ENCODE peak calls at places on chromosomes 13 and 19, in five cellular contexts. C is AG09309, I is ascending aorta, P is osteocyte, R is choroid plexus epithelial cell. Z is an unnamed sample.

GRCh38 chr13:30121666-30122065 is 185.7 kb downstream of the KATNAL1 start:
- DNase-seq in C (no peak), I (no peak), P (no peak), R (no peak), Z (no peak)

GRCh38 chr13:99992376-99992775 is 10.8 kb downstream of the ZIC2 start:
- DNase-seq in C (no peak), I (peak; percentile 7), P (no peak), R (peak; percentile 90), Z (no peak)

GRCh38 chr13:25796474-25796873 is 255.3 kb downstream of the SHISA2 start:
- DNase-seq in C (no peak), I (no peak), P (no peak), R (peak; percentile 48), Z (no peak)

GRCh38 chr13:44374348-44374712 is 706 bp downstream of the SERP2 start:
- DNase-seq in C (no peak), I (no peak), P (no peak), R (no peak), Z (no peak)

GRCh38 chr13:50951366-50951765 is 41.8 kb downstream of the RNASEH2B start:
- DNase-seq in C (no peak), I (no peak), P (no peak), R (no peak), Z (no peak)

GRCh38 chr13:83829800-83830199 is 52.5 kb downstream of the SLITRK1 start:
- DNase-seq in C (no peak), I (no peak), P (no peak), R (peak; percentile 12), Z (no peak)

GRCh38 chr13:97185291-97185690 is 36.8 kb upstream of the MBNL2 start:
- DNase-seq in C (no peak), I (no peak), P (no peak), R (no peak), Z (no peak)

GRCh38 chr13:45658586-45659235 is 43.2 kb upstream of the ERICH6B start:
- DNase-seq in C (peak; percentile 66), I (no peak), P (no peak), R (peak; percentile 25), Z (no peak)

GRCh38 chr13:62209539-62209938 is 793.9 kb upstream of the PCDH20 start:
- DNase-seq in C (no peak), I (no peak), P (no peak), R (no peak), Z (no peak)

GRCh38 chr19:2097330-2098327 is 914 bp downstream of the IZUMO4 start:
- DNase-seq in C (no peak), I (no peak), P (no peak), R (no peak), Z (no peak)

GRCh38 chr13:27549406-27549981 is 70.8 kb downstream of the LNX2 start:
- DNase-seq in C (no peak), I (no peak), P (no peak), R (no peak), Z (no peak)

GRCh38 chr13:62194371-62194770 is 778.7 kb upstream of the PCDH20 start:
- DNase-seq in C (no peak), I (no peak), P (no peak), R (no peak), Z (no peak)

GRCh38 chr19:34328982-34329381 is 36.0 kb upstream of the GPI start:
- DNase-seq in C (no peak), I (no peak), P (no peak), R (no peak), Z (no peak)

GRCh38 chr19:9860407-9860806 is 25.3 kb downstream of the PIN1 start:
- DNase-seq in C (no peak), I (no peak), P (no peak), R (no peak), Z (no peak)

GRCh38 chr13:110113284-110113764 is 193.6 kb downstream of the COL4A1 start:
- DNase-seq in C (no peak), I (no peak), P (no peak), R (peak; percentile 92), Z (no peak)

GRCh38 chr19:45800009-45800553 is 7.4 kb upstream of the DMWD start:
- DNase-seq in C (no peak), I (no peak), P (no peak), R (peak; percentile 49), Z (no peak)

GRCh38 chr13:77431449-77431848 is 104.1 kb upstream of the SCEL start:
- DNase-seq in C (no peak), I (no peak), P (no peak), R (no peak), Z (no peak)

GRCh38 chr19:15123900-15124299 is 16.7 kb downstream of the SYDE1 start:
- DNase-seq in C (no peak), I (no peak), P (no peak), R (no peak), Z (no peak)

GRCh38 chr13:83499286-83499685 is 383.0 kb downstream of the SLITRK1 start:
- DNase-seq in C (no peak), I (no peak), P (no peak), R (no peak), Z (no peak)

GRCh38 chr13:45219938-45220375 is 19.1 kb upstream of the KCTD4 start:
- DNase-seq in C (peak; percentile 48), I (no peak), P (no peak), R (peak; percentile 58), Z (no peak)

GRCh38 chr19:3108775-3109174 is 14.6 kb downstream of the GNA11 start:
- DNase-seq in C (no peak), I (no peak), P (no peak), R (peak; percentile 72), Z (peak; percentile 66)

GRCh38 chr19:13155472-13156284 is 5.5 kb downstream of the IER2 start:
- DNase-seq in C (no peak), I (peak; percentile 91), P (peak; percentile 92), R (peak; percentile 80), Z (peak; percentile 69)

GRCh38 chr13:80249906-80250513 is 90.9 kb downstream of the SPRY2 start:
- DNase-seq in C (no peak), I (no peak), P (no peak), R (no peak), Z (no peak)

GRCh38 chr13:78679329-78679728 is 20.4 kb upstream of the OBI1 start:
- DNase-seq in C (no peak), I (no peak), P (no peak), R (peak; percentile 9), Z (no peak)

GRCh38 chr13:95367309-95367843 is 66.1 kb upstream of the ABCC4 start:
- DNase-seq in C (no peak), I (no peak), P (no peak), R (no peak), Z (no peak)

GRCh38 chr19:18205180-18205915 is 1.5 kb upstream of the RAB3A start:
- DNase-seq in C (peak; percentile 39), I (peak; percentile 92), P (no peak), R (peak; percentile 75), Z (no peak)

GRCh38 chr19:4722671-4723464 is 774 bp downstream of the DPP9 start:
- DNase-seq in C (peak; percentile 56), I (peak; percentile 84), P (no peak), R (peak; percentile 73), Z (no peak)

GRCh38 chr13:40983269-40983668 is 35.8 kb downstream of the ELF1 start:
- DNase-seq in C (no peak), I (no peak), P (no peak), R (peak; percentile 15), Z (no peak)

GRCh38 chr19:11657307-11657706 is 60.0 kb downstream of the ZNF627 start:
- DNase-seq in C (no peak), I (no peak), P (no peak), R (no peak), Z (no peak)

GRCh38 chr13:66895780-66896179 is 334.4 kb downstream of the PCDH9 start:
- DNase-seq in C (no peak), I (no peak), P (no peak), R (no peak), Z (no peak)

GRCh38 chr13:106612688-106613087 is 44.8 kb upstream of the ARGLU1 start:
- DNase-seq in C (no peak), I (no peak), P (no peak), R (peak; percentile 80), Z (no peak)

DNA sequence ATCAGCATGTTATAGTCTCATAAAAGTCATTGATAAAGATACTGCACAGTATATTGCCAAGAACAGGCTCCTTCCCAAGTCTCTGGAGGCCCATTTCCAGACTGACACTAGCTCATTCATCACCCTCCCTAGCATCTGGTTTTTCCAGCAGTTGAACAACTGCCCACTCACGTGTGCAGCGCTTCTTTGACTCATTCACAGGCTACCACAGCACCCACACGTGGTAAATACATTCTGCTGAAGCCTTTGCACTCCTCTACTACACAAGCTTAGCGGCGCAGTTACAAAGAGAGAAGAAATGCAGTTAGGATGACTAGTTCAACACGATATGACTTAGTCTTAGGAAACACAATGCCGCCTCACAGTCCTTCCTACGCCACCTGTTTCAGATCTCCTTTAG is 87.7 kb downstream of the DOCK9 start:
- DNase-seq in C (peak; percentile 91), I (no peak), P (no peak), R (peak; percentile 60), Z (no peak)
- TF ChIP-seq CTCF in C (no peak), I (no peak), P (no peak), R (no peak), Z (no peak)

DNA sequence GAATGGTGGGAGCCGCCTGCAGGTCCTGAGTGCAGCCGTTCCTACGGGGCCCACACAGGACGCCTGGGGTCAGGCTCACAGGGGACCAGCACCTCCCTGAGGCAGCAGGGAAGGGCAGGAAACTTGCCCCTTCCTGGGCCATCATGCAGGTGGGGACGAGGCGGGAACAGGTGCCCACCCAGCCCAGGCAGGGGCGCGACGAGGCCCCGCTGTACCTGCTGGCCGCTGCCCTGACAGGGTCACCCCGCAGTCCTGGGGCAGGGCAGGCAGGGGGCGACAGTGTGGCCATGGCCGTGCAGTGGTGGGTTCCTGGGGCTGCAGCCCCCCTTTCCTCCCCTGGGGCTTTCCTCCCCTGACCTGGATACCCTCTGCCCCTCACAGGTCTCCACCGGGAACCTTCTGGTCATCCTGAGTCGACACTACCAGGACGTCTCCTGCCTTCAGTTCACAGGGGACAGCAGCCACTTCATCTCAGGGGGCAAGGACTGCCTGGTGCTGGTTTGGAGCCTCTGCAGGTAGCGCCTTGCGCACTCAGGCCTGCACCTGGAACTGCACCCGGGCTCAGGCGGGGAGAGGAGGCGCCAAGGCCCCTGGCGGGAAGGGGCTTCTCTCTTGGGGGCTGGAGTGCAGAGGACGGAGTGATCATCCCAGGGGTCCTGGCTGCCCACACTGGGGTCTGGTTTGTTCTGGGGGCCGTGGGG is 5.4 kb downstream of the WDR18 start:
- DNase-seq in C (no peak), I (no peak), P (no peak), R (no peak), Z (no peak)
- TF ChIP-seq CTCF in C (peak; percentile 29), I (no peak), P (peak; percentile 42), R (peak; percentile 50), Z (no peak)

GRCh38 chr19:41691268-41691970 is 3.3 kb upstream of the CEACAM7 start:
- DNase-seq in C (no peak), I (peak; percentile 50), P (no peak), R (peak; percentile 15), Z (no peak)
- TF ChIP-seq CTCF in C (peak; percentile 64), I (peak; percentile 19), P (peak; percentile 42), R (peak; percentile 66), Z (peak; percentile 52)

GRCh38 chr19:47226426-47227346 is 4.3 kb downstream of the BBC3 start:
- DNase-seq in C (no peak), I (peak; percentile 93), P (no peak), R (peak; percentile 74), Z (no peak)

GRCh38 chr19:47228168-47228936 is 2.6 kb downstream of the BBC3 start:
- DNase-seq in C (no peak), I (peak; percentile 78), P (no peak), R (no peak), Z (no peak)

GRCh38 chr19:47227347-47228167 is 3.4 kb downstream of the BBC3 start:
- DNase-seq in C (peak; percentile 80), I (peak; percentile 96), P (peak; percentile 96), R (peak; percentile 96), Z (no peak)

GRCh38 chr19:47228937-47229673 is 1.9 kb downstream of the BBC3 start:
- DNase-seq in C (no peak), I (no peak), P (no peak), R (peak; percentile 58), Z (no peak)

GRCh38 chr19:47225746-47226425 is 5.1 kb downstream of the BBC3 start:
- DNase-seq in C (no peak), I (peak; percentile 92), P (peak; percentile 97), R (peak; percentile 90), Z (peak; percentile 95)
- TF ChIP-seq CTCF in C (no peak), I (no peak), P (peak; percentile 54), R (peak; percentile 18), Z (peak; percentile 4)